ENCODE peak calls at places on chromosome 9, in ten cellular contexts. X is fibroblast of lung; Z is fibroblast of the conjunctiva; R is hepatic stellate cell; A is H7; E is GM23338; V is activated naive CD4-positive, alpha-beta T cell; L is SK-N-SH; Q is DND-41; Y is OCI-LY7. P is an unnamed sample.

GRCh38 chr9:69546265-69546664 is 125.9 kb downstream of the APBA1 start:
- DNase-seq in A (peak; percentile 41), X (peak; percentile 23), Y (no peak), L (peak; percentile 53), V (no peak), Q (no peak), R (no peak), E (peak; percentile 80), Z (no peak), P (peak; percentile 81)

GRCh38 chr9:113011911-113012381 is at the start of gene ZNF883:
- DNase-seq in E (peak; percentile 92), Q (no peak), L (peak; percentile 74), Z (peak; percentile 60), A (peak; percentile 64), V (peak; percentile 7), X (peak; percentile 69), R (peak; percentile 50), Y (no peak), P (peak; percentile 93)

GRCh38 chr9:75891277-75892167 is 1.0 kb downstream of the PCSK5 start:
- DNase-seq in Z (peak; percentile 6), V (peak; percentile 43), A (peak; percentile 66), Y (no peak), X (peak; percentile 36), R (peak; percentile 7), E (peak; percentile 60), Q (peak; percentile 66), L (peak; percentile 32), P (peak; percentile 69)

GRCh38 chr9:71333311-71333710 is 211.9 kb upstream of the TRPM3 start:
- DNase-seq in Q (no peak), L (no peak), Y (no peak), X (no peak), E (peak; percentile 16), A (no peak), Z (no peak), V (no peak), R (no peak), P (peak; percentile 69)

GRCh38 chr9:136051568-136052432 is 43.3 kb downstream of the NACC2 start:
- DNase-seq in R (peak; percentile 95), X (peak; percentile 93), Q (no peak), E (peak; percentile 91), A (peak; percentile 85), Y (no peak), V (no peak), Z (peak; percentile 77), L (peak; percentile 76), P (peak; percentile 87)

GRCh38 chr9:74783408-74783807 is 104.3 kb downstream of the TRPM6 start:
- DNase-seq in X (peak; percentile 70), Z (no peak), A (no peak), V (no peak), Q (no peak), E (no peak), R (peak; percentile 64), L (no peak), Y (no peak), P (no peak)

GRCh38 chr9:126151031-126151670 is 175.5 kb upstream of the MVB12B start:
- DNase-seq in R (no peak), Q (no peak), Z (no peak), Y (no peak), A (peak; percentile 10), V (no peak), E (no peak), L (peak; percentile 45), X (peak; percentile 6), P (no peak)

GRCh38 chr9:131282688-131283422 is 6.5 kb upstream of the FAM78A start:
- DNase-seq in Y (no peak), L (peak; percentile 84), E (peak; percentile 96), Z (no peak), Q (no peak), A (peak; percentile 97), R (peak; percentile 51), V (peak; percentile 16), X (peak; percentile 32), P (peak; percentile 91)

GRCh38 chr9:84177397-84177796 is 163.2 kb downstream of the SLC28A3 start:
- DNase-seq in V (no peak), L (no peak), Y (no peak), R (no peak), Q (no peak), E (no peak), Z (no peak), A (no peak), X (no peak), P (no peak)

GRCh38 chr9:128001411-128002298 is 20.9 kb upstream of the EEIG1 start:
- DNase-seq in X (peak; percentile 94), Z (peak; percentile 48), L (peak; percentile 72), V (no peak), E (peak; percentile 79), Y (no peak), Q (no peak), R (peak; percentile 87), A (peak; percentile 70), P (peak; percentile 85)

GRCh38 chr9:135744333-135745070 is 42.5 kb downstream of the KCNT1 start:
- DNase-seq in Z (no peak), A (no peak), V (no peak), R (no peak), X (no peak), E (no peak), Q (no peak), Y (no peak), L (no peak), P (no peak)

GRCh38 chr9:6781476-6781875 is 23.7 kb downstream of the KDM4C start:
- DNase-seq in V (no peak), E (no peak), X (no peak), Y (no peak), A (no peak), Z (no peak), L (no peak), R (no peak), Q (no peak), P (no peak)

GRCh38 chr9:137194909-137195308 is 5.6 kb downstream of the TPRN start:
- DNase-seq in L (no peak), V (no peak), E (no peak), Y (no peak), Q (no peak), A (no peak), Z (no peak), R (no peak), X (no peak), P (no peak)

GRCh38 chr9:136617746-136618577 is 44.8 kb upstream of the EGFL7 start:
- DNase-seq in Q (no peak), A (no peak), E (no peak), X (no peak), Y (peak; percentile 49), R (no peak), V (no peak), L (no peak), Z (no peak), P (no peak)

GRCh38 chr9:93187574-93187973 is 3.6 kb downstream of the WNK2 start:
- DNase-seq in L (no peak), X (no peak), A (no peak), Y (no peak), Q (no peak), V (no peak), E (no peak), Z (no peak), R (no peak), P (no peak)

GRCh38 chr9:136488247-136489214 is 5.7 kb upstream of the SEC16A start:
- DNase-seq in L (peak; percentile 81), R (peak; percentile 62), Q (peak; percentile 56), Z (no peak), V (peak; percentile 77), A (peak; percentile 91), X (no peak), Y (peak; percentile 61), E (peak; percentile 81), P (peak; percentile 93)

GRCh38 chr9:105958587-105958986 is 264.2 kb downstream of the TMEM38B start:
- DNase-seq in A (no peak), E (no peak), Y (no peak), L (no peak), V (no peak), X (no peak), Z (no peak), Q (no peak), R (no peak), P (no peak)

GRCh38 chr9:128341435-128341849 is 1.1 kb downstream of the SLC27A4 start:
- DNase-seq in X (peak; percentile 55), L (peak; percentile 84), V (peak; percentile 51), Y (peak; percentile 84), E (peak; percentile 93), Z (peak; percentile 34), A (peak; percentile 91), R (peak; percentile 82), Q (peak; percentile 75), P (peak; percentile 93)

GRCh38 chr9:70177121-70177520 is 81.7 kb upstream of the SMC5 start:
- DNase-seq in Y (no peak), Q (no peak), A (no peak), E (no peak), V (no peak), X (no peak), R (no peak), Z (no peak), L (no peak), P (no peak)

GRCh38 chr9:76366275-76366674 is 28.0 kb downstream of the RFK start:
- DNase-seq in R (no peak), X (no peak), Q (no peak), L (peak; percentile 16), V (no peak), Y (no peak), A (no peak), E (no peak), Z (no peak), P (no peak)